ENCODE peak calls at places on chromosomes 11 and 22, in nine cellular contexts. V, C, Q, O, I, U, J, A and E are unnamed samples.

GRCh38 chr11:119759324-119759723 is 30.3 kb upstream of the NECTIN1 start:
- DNase-seq in V (no peak), C (no peak), Q (no peak), O (no peak), I (peak), U (no peak), J (peak), A (no peak), E (no peak)

GRCh38 chr11:60905551-60906113 is 753 bp downstream of the PRPF19 start:
- DNase-seq in V (no peak), C (no peak), Q (no peak), O (no peak), I (no peak), U (no peak), J (peak), A (no peak), E (no peak)

GRCh38 chr11:105004021-105004420 is 18.9 kb downstream of the CASP5 start:
- DNase-seq in V (no peak), C (no peak), Q (no peak), O (no peak), I (no peak), U (no peak), J (no peak), A (no peak), E (no peak)

GRCh38 chr11:65224939-65225283 is 36.9 kb upstream of the POLA2 start:
- DNase-seq in V (peak), C (no peak), Q (peak), O (no peak), I (peak), U (no peak), J (no peak), A (no peak), E (no peak)

GRCh38 chr22:29031236-29031982 is 30.2 kb downstream of the C22orf31 start:
- DNase-seq in V (peak), C (peak), Q (peak), O (no peak), I (peak), U (peak), J (no peak), A (peak), E (peak)

GRCh38 chr11:88535916-88536547 is 198.5 kb upstream of the CTSC start:
- DNase-seq in V (no peak), C (no peak), Q (no peak), O (no peak), I (peak), U (no peak), J (no peak), A (no peak), E (no peak)

GRCh38 chr11:133982901-133983300 is 26.1 kb upstream of the IGSF9B start:
- DNase-seq in V (no peak), C (no peak), Q (no peak), O (no peak), I (no peak), U (no peak), J (no peak), A (no peak), E (no peak)

GRCh38 chr11:16309226-16309625 is 47.1 kb downstream of the SOX6 start:
- DNase-seq in V (no peak), C (no peak), Q (no peak), O (no peak), I (no peak), U (no peak), J (no peak), A (no peak), E (no peak)

GRCh38 chr22:26660961-26661578 is 3.7 kb downstream of the MIAT start:
- DNase-seq in V (no peak), C (no peak), Q (no peak), O (no peak), I (no peak), U (no peak), J (peak), A (no peak), E (no peak)

GRCh38 chr11:94767701-94768601 is at the start of gene AMOTL1:
- DNase-seq in V (peak), C (peak), Q (peak), O (no peak), I (peak), U (peak), J (peak), A (peak), E (peak)

GRCh38 chr22:49323751-49324415 is 503.8 kb downstream of the BRD1 start:
- DNase-seq in V (no peak), C (no peak), Q (no peak), O (no peak), I (no peak), U (no peak), J (peak), A (no peak), E (peak)

GRCh38 chr22:49512471-49512870 is 315.2 kb downstream of the BRD1 start:
- DNase-seq in V (no peak), C (no peak), Q (no peak), O (no peak), I (no peak), U (no peak), J (no peak), A (no peak), E (no peak)

GRCh38 chr11:119062779-119063178 is 4.8 kb upstream of the VPS11 start:
- DNase-seq in V (no peak), C (peak), Q (no peak), O (no peak), I (no peak), U (no peak), J (no peak), A (no peak), E (no peak)

GRCh38 chr22:49866134-49866533 is 12.5 kb downstream of the ZBED4 start:
- DNase-seq in V (no peak), C (no peak), Q (no peak), O (no peak), I (no peak), U (no peak), J (no peak), A (no peak), E (no peak)

GRCh38 chr11:57240757-57241156 is 3.7 kb upstream of the APLNR start:
- DNase-seq in V (no peak), C (no peak), Q (no peak), O (no peak), I (no peak), U (no peak), J (no peak), A (no peak), E (no peak)

GRCh38 chr22:35914665-35915476 is 113.8 kb downstream of the RBFOX2 start:
- DNase-seq in V (peak), C (peak), Q (peak), O (no peak), I (peak), U (peak), J (no peak), A (no peak), E (peak)

GRCh38 chr11:21908211-21908610 is 284.7 kb upstream of the ANO5 start:
- DNase-seq in V (no peak), C (no peak), Q (no peak), O (no peak), I (no peak), U (no peak), J (no peak), A (no peak), E (no peak)

GRCh38 chr22:42434283-42434682 is 2.1 kb upstream of the NFAM1 start:
- DNase-seq in V (no peak), C (no peak), Q (no peak), O (no peak), I (no peak), U (no peak), J (no peak), A (no peak), E (no peak)

GRCh38 chr22:30024231-30024630 is 56.0 kb upstream of the HORMAD2 start:
- DNase-seq in V (no peak), C (no peak), Q (no peak), O (no peak), I (no peak), U (no peak), J (no peak), A (no peak), E (no peak)

GRCh38 chr11:119357069-119357468 is 10.6 kb upstream of the MFRP start:
- DNase-seq in V (peak), C (no peak), Q (no peak), O (no peak), I (no peak), U (no peak), J (no peak), A (no peak), E (no peak)

GRCh38 chr11:113730887-113731726 is 25.0 kb upstream of the TMPRSS5 start:
- DNase-seq in V (peak), C (no peak), Q (peak), O (no peak), I (peak), U (no peak), J (no peak), A (no peak), E (no peak)

GRCh38 chr11:100876826-100877545 is 189.9 kb downstream of the ARHGAP42 start:
- DNase-seq in V (no peak), C (no peak), Q (no peak), O (no peak), I (no peak), U (peak), J (no peak), A (no peak), E (no peak)

GRCh38 chr11:111081021-111081511 is 164.5 kb upstream of the POU2AF2 start:
- DNase-seq in V (no peak), C (no peak), Q (no peak), O (no peak), I (no peak), U (no peak), J (no peak), A (no peak), E (no peak)

GRCh38 chr22:29004647-29005371 is 56.8 kb downstream of the C22orf31 start:
- DNase-seq in V (peak), C (peak), Q (no peak), O (no peak), I (peak), U (peak), J (no peak), A (peak), E (no peak)

GRCh38 chr11:8688414-8689362 is 6.1 kb downstream of the RPL27A start:
- DNase-seq in V (peak), C (peak), Q (peak), O (peak), I (peak), U (peak), J (peak), A (peak), E (peak)
- TF ChIP-seq POLR2A in V (no peak), C (peak), Q (peak), O (peak), I (peak), U (no peak), J (no peak), A (no peak), E (no peak)

GRCh38 chr11:17730608-17731462 is 3.7 kb upstream of the KCNC1 start:
- DNase-seq in V (peak), C (peak), Q (peak), O (peak), I (peak), U (peak), J (peak), A (peak), E (peak)
- TF ChIP-seq CTCF in V (peak), C (peak), Q (peak), O (peak), I (peak), U (peak), J (peak), A (peak), E (peak)

GRCh38 chr11:82902880-82903279 is 1.3 kb downstream of the DDIAS start:
- DNase-seq in V (no peak), C (no peak), Q (no peak), O (no peak), I (no peak), U (no peak), J (no peak), A (no peak), E (no peak)

GRCh38 chr11:82902086-82902485 is 550 bp downstream of the DDIAS start:
- DNase-seq in V (no peak), C (no peak), Q (no peak), O (no peak), I (no peak), U (no peak), J (no peak), A (no peak), E (no peak)

GRCh38 chr11:82899957-82900276 is 313 bp downstream of the PRCP start:
- DNase-seq in V (no peak), C (no peak), Q (no peak), O (no peak), I (no peak), U (no peak), J (no peak), A (no peak), E (no peak)

GRCh38 chr11:82900277-82901164 is at the start of gene PRCP:
- DNase-seq in V (peak), C (peak), Q (peak), O (peak), I (peak), U (peak), J (peak), A (peak), E (peak)

GRCh38 chr11:82901165-82901938 is at the start of gene DDIAS:
- DNase-seq in V (peak), C (peak), Q (peak), O (peak), I (peak), U (peak), J (peak), A (peak), E (peak)
- TF ChIP-seq POLR2A in V (peak), C (peak), Q (peak), O (peak), I (peak), U (no peak), J (no peak), A (peak), E (no peak)

GRCh38 chr11:130448416-130449068 is at the start of gene ADAMTS15:
- DNase-seq in V (peak), C (peak), Q (peak), O (no peak), I (peak), U (peak), J (no peak), A (peak), E (peak)

GRCh38 chr11:130451261-130452019 is 3.0 kb downstream of the ADAMTS15 start:
- DNase-seq in V (no peak), C (no peak), Q (peak), O (no peak), I (no peak), U (peak), J (no peak), A (no peak), E (no peak)

GRCh38 chr11:130448039-130448415 is 418 bp upstream of the ADAMTS15 start:
- DNase-seq in V (no peak), C (no peak), Q (no peak), O (no peak), I (no peak), U (no peak), J (peak), A (no peak), E (no peak)

GRCh38 chr11:130449246-130449990 is 973 bp downstream of the ADAMTS15 start:
- DNase-seq in V (no peak), C (no peak), Q (no peak), O (no peak), I (no peak), U (no peak), J (no peak), A (no peak), E (no peak)

DNA sequence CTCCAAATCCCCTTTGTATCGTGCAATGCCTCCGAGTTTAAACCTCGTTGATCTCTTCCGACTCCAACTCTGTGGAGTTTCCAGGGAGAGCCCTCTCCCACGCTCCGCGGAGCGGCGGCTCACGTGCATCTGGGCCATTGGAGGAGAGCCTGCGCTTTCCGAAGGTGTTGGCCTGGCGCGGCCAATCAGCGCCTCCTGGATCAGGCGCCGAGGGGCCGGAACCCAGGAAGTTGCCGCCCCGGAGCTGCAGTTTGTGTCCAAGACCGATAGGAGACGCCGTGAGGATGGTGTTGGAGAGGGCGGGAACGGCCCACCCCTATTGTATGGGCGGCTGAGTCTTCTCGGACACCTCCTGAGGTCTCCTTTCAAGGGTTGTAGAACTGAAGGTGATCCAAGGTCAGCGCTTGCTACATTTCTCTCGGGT is 1.6 kb downstream of the ADAMTS15 start:
- DNase-seq in V (peak), C (peak), Q (peak), O (no peak), I (no peak), U (peak), J (no peak), A (peak), E (peak)
- TF ChIP-seq CTCF in V (peak), C (peak), Q (peak), O (no peak), I (no peak), U (peak), J (peak), A (peak), E (no peak)